ENCODE peak calls at places on chromosomes 7 and 10, in four cellular contexts. M, P, U and L are unnamed samples.

GRCh38 chr10:129764011-129764900 is 199.8 kb downstream of the EBF3 start:
- DNase-seq in P (no peak), U (no peak), M (peak; percentile 24), L (no peak)

GRCh38 chr7:50641442-50642405 is 76.5 kb upstream of the DDC start:
- DNase-seq in P (no peak), M (no peak), U (no peak), L (peak; percentile 75)

GRCh38 chr7:3446786-3447185 is 145.7 kb downstream of the SDK1 start:
- DNase-seq in P (no peak), U (no peak), M (no peak), L (no peak)

GRCh38 chr10:47139121-47139520 is 160.9 kb upstream of the GDF10 start:
- DNase-seq in M (no peak), P (no peak), U (no peak), L (no peak)

GRCh38 chr7:151695856-151696555 is 176.3 kb upstream of the RHEB start:
- DNase-seq in M (no peak), P (peak; percentile 11), U (no peak), L (no peak)

GRCh38 chr10:11450427-11450826 is 161.0 kb downstream of the USP6NL start:
- DNase-seq in P (no peak), U (no peak), M (no peak), L (no peak)

GRCh38 chr7:69845721-69846495 is 247.6 kb downstream of the AUTS2 start:
- DNase-seq in U (no peak), M (no peak), P (no peak), L (no peak)

GRCh38 chr7:21675255-21675654 is 132.4 kb downstream of the DNAH11 start:
- DNase-seq in P (no peak), M (peak; percentile 38), U (no peak), L (no peak)

GRCh38 chr7:85186083-85186520 is 754 bp downstream of the SEMA3D start:
- DNase-seq in U (no peak), M (peak; percentile 82), P (no peak), L (no peak)

GRCh38 chr7:1300206-1300605 is 67.5 kb downstream of the UNCX start:
- DNase-seq in M (no peak), P (no peak), U (no peak), L (no peak)

GRCh38 chr7:44259547-44260457 is 59.0 kb downstream of the YKT6 start:
- DNase-seq in M (no peak), P (peak; percentile 57), U (peak; percentile 78), L (no peak)

GRCh38 chr7:21754963-21755362 is 190.7 kb downstream of the CDCA7L start:
- DNase-seq in P (no peak), U (no peak), M (no peak), L (no peak)

GRCh38 chr7:5643280-5643679 is 138.2 kb downstream of the RNF216 start:
- DNase-seq in U (no peak), M (peak; percentile 75), P (peak; percentile 47), L (no peak)

GRCh38 chr10:69372126-69372980 is 44.4 kb downstream of the TACR2 start:
- DNase-seq in U (no peak), P (no peak), M (no peak), L (no peak)

GRCh38 chr10:77582710-77583115 is 54.9 kb downstream of the KCNMA1 start:
- DNase-seq in P (no peak), M (no peak), U (no peak), L (no peak)

GRCh38 chr10:132506711-132507466 is 30.7 kb upstream of the INPP5A start:
- DNase-seq in U (no peak), P (no peak), M (peak; percentile 28), L (no peak)

GRCh38 chr10:1362589-1363465 is 306.6 kb downstream of the WDR37 start:
- DNase-seq in U (no peak), P (no peak), M (peak; percentile 51), L (no peak)

GRCh38 chr7:155355745-155356144 is 58.1 kb downstream of the INSIG1 start:
- DNase-seq in P (no peak), M (no peak), U (no peak), L (peak; percentile 30)

GRCh38 chr10:131651674-131652093 is 249.1 kb upstream of the PPP2R2D start:
- DNase-seq in U (no peak), M (peak; percentile 72), P (no peak), L (no peak)

GRCh38 chr10:33212061-33212748 is 122.3 kb downstream of the NRP1 start:
- DNase-seq in U (no peak), P (no peak), M (no peak), L (no peak)

GRCh38 chr10:123999956-124000615 is 93.3 kb downstream of the CHST15 start:
- DNase-seq in P (no peak), U (no peak), M (no peak), L (no peak)

GRCh38 chr7:37432240-37432917 is 16.3 kb downstream of the ELMO1 start:
- DNase-seq in U (no peak), P (no peak), M (no peak), L (no peak)

DNA sequence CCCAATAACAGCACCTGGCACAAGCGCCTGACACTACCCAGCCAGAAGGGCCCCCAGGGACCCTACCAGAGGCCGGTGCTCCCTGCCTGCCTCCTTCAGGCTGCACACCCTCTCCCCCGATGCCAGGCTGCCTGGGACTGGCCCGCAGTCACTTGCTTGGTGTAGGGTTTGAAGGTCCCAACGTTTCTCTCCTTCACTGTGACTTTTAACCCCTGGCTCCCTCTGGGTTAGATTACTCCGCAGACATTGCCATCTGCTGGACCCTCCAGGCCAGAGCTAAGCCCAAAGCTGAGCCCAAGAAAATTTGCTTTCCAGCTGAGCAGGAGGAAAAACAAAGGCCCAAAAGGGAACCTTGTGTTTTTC is 6.9 kb downstream of the CDHR1 start:
- DNase-seq in P (no peak), U (no peak), M (no peak), L (no peak)
- TF ChIP-seq CTCF in P (no peak), U (no peak), M (peak; percentile 67), L (no peak)

DNA sequence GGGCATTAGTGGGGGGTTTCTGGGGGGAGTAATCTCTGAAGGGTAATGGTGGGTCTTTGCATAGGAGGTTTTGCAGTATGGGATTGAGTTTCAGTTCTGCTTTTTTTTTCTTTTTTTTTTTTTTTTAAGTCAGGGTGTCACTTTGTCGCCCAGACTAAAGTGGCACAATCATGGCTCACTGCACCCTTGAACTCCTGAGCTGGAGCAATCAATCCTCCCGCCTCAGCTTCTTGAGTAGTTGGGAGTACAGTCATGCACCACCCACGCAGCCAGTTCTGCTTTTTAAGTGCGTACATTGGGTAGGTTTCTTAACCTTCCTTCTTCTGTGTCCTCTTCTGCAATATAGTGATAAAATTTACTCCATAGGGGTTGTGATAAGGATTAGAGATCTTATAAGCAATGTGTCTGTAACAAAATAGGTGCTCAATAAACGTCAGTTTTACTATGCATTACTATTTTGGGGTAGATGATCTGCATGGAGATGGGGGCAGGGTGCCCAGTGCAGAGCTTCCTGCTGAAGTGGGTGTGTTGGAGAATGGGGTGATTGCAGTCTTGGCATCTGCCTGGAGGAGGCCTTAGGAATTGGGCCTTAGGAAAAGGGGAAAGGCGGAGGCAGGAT is 9.6 kb downstream of the KAZALD1 start:
- DNase-seq in P (peak; percentile 30), U (no peak), M (no peak), L (no peak)
- H3K27ac ChIP-seq in P (peak overlapping the region; percentile 21), U (no peak overlapping the region), M (no peak overlapping the region), L (no peak overlapping the region)

GRCh38 chr7:2373646-2374045 is 19.0 kb downstream of the EIF3B start:
- DNase-seq in M (no peak), U (no peak), P (no peak), L (no peak)

GRCh38 chr7:2372724-2373123 is 18.1 kb downstream of the EIF3B start:
- DNase-seq in M (peak; percentile 44), P (no peak), U (no peak), L (no peak)

GRCh38 chr7:2373124-2373556 is 18.5 kb downstream of the EIF3B start:
- DNase-seq in M (peak; percentile 44), P (no peak), U (no peak), L (peak; percentile 66)

GRCh38 chr7:2369139-2369538 is 14.5 kb downstream of the EIF3B start:
- DNase-seq in P (no peak), M (no peak), U (no peak), L (no peak)

DNA sequence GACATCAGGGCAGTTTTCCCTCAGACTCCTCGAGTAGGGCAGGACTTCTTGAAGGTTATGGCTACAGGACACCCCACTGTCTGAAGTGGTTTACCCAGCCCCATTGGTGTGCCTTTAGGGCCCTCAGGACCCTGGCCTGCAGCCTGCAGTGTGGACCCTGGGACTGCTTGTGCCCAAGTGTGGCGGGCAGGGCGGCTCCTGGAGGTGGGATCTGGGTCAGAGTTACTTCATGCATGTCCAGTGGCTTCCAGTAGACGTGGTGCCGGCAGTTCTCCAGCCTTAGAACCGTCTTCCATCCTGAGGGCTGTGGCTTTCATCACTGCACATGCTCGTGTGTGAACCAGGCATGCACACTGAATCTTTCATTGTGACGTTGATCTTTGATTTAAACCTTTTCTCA is 16.7 kb downstream of the EIF3B start:
- DNase-seq in P (no peak), U (no peak), M (no peak), L (no peak)
- H3K4me1 ChIP-seq in P (no peaks in the 10 kb centered on the region), U (no peaks in the 10 kb centered on the region), M (no peaks in the 10 kb centered on the region), L (peaks cover 13% of the 10 kb centered on the region)

GRCh38 chr7:100570954-100571828 is 2.5 kb downstream of the SAP25 start:
- DNase-seq in M (peak; percentile 83), P (no peak), U (no peak), L (no peak)

GRCh38 chr7:100572949-100573675 is 588 bp downstream of the SAP25 start:
- DNase-seq in U (no peak), P (no peak), M (peak; percentile 49), L (no peak)

GRCh38 chr7:100573691-100574361 is at the start of gene SAP25:
- DNase-seq in U (no peak), P (no peak), M (peak; percentile 83), L (no peak)

GRCh38 chr7:100571829-100572116 is 1.9 kb downstream of the SAP25 start:
- DNase-seq in P (no peak), M (peak; percentile 77), U (no peak), L (no peak)

GRCh38 chr7:100572281-100572948 is 1.3 kb downstream of the SAP25 start:
- DNase-seq in P (no peak), U (no peak), M (peak; percentile 64), L (peak; percentile 15)
- TF ChIP-seq CTCF in P (no peak), U (no peak), M (peak; percentile 32), L (no peak)